ENCODE peak calls at places on chromosomes 12 and 14, in ten cellular contexts. One of them, this sample, is unnamed. For H3K4me1, the result is how much of the 10 kb centered on the place peaks cover.

GRCh38 chr12:107359382-107359781 is 266.0 kb upstream of the CRY1 start:
- DNase-seq in neural progenitor cell: no peak
- DNase-seq in CD8-positive, alpha-beta memory T cell: no peak
- DNase-seq in GM23248: peak
- DNase-seq in prostate gland: no peak
- DNase-seq in cardiac muscle cell: no peak
- DNase-seq in GM23338: no peak
- DNase-seq in left lung: no peak
- DNase-seq in breast epithelium: no peak
- DNase-seq in Peyer's patch: no peak
- DNase-seq in this sample: no peak

GRCh38 chr14:85813040-85813439 is 283.1 kb downstream of the FLRT2 start:
- DNase-seq in neural progenitor cell: no peak
- DNase-seq in CD8-positive, alpha-beta memory T cell: no peak
- DNase-seq in GM23248: no peak
- DNase-seq in prostate gland: no peak
- DNase-seq in cardiac muscle cell: no peak
- DNase-seq in GM23338: no peak
- DNase-seq in left lung: no peak
- DNase-seq in breast epithelium: no peak
- DNase-seq in Peyer's patch: no peak
- DNase-seq in this sample: no peak

GRCh38 chr12:3490848-3491382 is at the start of gene PRMT8:
- DNase-seq in neural progenitor cell: peak
- DNase-seq in CD8-positive, alpha-beta memory T cell: no peak
- DNase-seq in GM23248: peak
- DNase-seq in prostate gland: no peak
- DNase-seq in cardiac muscle cell: peak
- DNase-seq in GM23338: peak
- DNase-seq in left lung: no peak
- DNase-seq in breast epithelium: no peak
- DNase-seq in Peyer's patch: no peak
- DNase-seq in this sample: no peak

GRCh38 chr12:111322336-111323250 is 46.3 kb downstream of the PHETA1 start:
- DNase-seq in neural progenitor cell: no peak
- DNase-seq in CD8-positive, alpha-beta memory T cell: no peak
- DNase-seq in GM23248: peak
- DNase-seq in prostate gland: no peak
- DNase-seq in cardiac muscle cell: no peak
- DNase-seq in GM23338: no peak
- DNase-seq in left lung: peak
- DNase-seq in breast epithelium: no peak
- DNase-seq in Peyer's patch: no peak
- DNase-seq in this sample: no peak

GRCh38 chr14:33986804-33987203 is 35.9 kb upstream of the EGLN3 start:
- DNase-seq in neural progenitor cell: no peak
- DNase-seq in CD8-positive, alpha-beta memory T cell: no peak
- DNase-seq in GM23248: peak
- DNase-seq in prostate gland: no peak
- DNase-seq in cardiac muscle cell: no peak
- DNase-seq in GM23338: peak
- DNase-seq in left lung: no peak
- DNase-seq in breast epithelium: no peak
- DNase-seq in Peyer's patch: no peak
- DNase-seq in this sample: no peak

GRCh38 chr12:116818341-116818856 is 62.8 kb downstream of the HRK start:
- DNase-seq in neural progenitor cell: no peak
- DNase-seq in CD8-positive, alpha-beta memory T cell: no peak
- DNase-seq in GM23248: peak
- DNase-seq in prostate gland: peak
- DNase-seq in cardiac muscle cell: peak
- DNase-seq in GM23338: no peak
- DNase-seq in left lung: no peak
- DNase-seq in breast epithelium: no peak
- DNase-seq in Peyer's patch: peak
- DNase-seq in this sample: no peak

GRCh38 chr12:122283680-122284079 is 17.4 kb upstream of the VPS33A start:
- DNase-seq in neural progenitor cell: no peak
- DNase-seq in CD8-positive, alpha-beta memory T cell: no peak
- DNase-seq in GM23248: no peak
- DNase-seq in prostate gland: no peak
- DNase-seq in cardiac muscle cell: no peak
- DNase-seq in GM23338: no peak
- DNase-seq in left lung: no peak
- DNase-seq in breast epithelium: no peak
- DNase-seq in Peyer's patch: no peak
- DNase-seq in this sample: no peak

GRCh38 chr14:44759263-44759662 is 202.5 kb downstream of the KLHL28 start:
- DNase-seq in neural progenitor cell: no peak
- DNase-seq in CD8-positive, alpha-beta memory T cell: no peak
- DNase-seq in GM23248: no peak
- DNase-seq in prostate gland: no peak
- DNase-seq in cardiac muscle cell: no peak
- DNase-seq in GM23338: no peak
- DNase-seq in left lung: no peak
- DNase-seq in breast epithelium: no peak
- DNase-seq in Peyer's patch: no peak
- DNase-seq in this sample: no peak

GRCh38 chr12:119664642-119665041 is 3.3 kb upstream of the PRKAB1 start:
- DNase-seq in neural progenitor cell: no peak
- DNase-seq in CD8-positive, alpha-beta memory T cell: no peak
- DNase-seq in GM23248: no peak
- DNase-seq in prostate gland: no peak
- DNase-seq in cardiac muscle cell: no peak
- DNase-seq in GM23338: no peak
- DNase-seq in left lung: no peak
- DNase-seq in breast epithelium: no peak
- DNase-seq in Peyer's patch: peak
- DNase-seq in this sample: no peak

GRCh38 chr12:89162704-89163261 is 189.5 kb downstream of the DUSP6 start:
- DNase-seq in neural progenitor cell: no peak
- DNase-seq in CD8-positive, alpha-beta memory T cell: no peak
- DNase-seq in GM23248: peak
- DNase-seq in prostate gland: peak
- DNase-seq in cardiac muscle cell: no peak
- DNase-seq in GM23338: no peak
- DNase-seq in left lung: no peak
- DNase-seq in breast epithelium: peak
- DNase-seq in Peyer's patch: peak
- DNase-seq in this sample: peak

GRCh38 chr14:26811756-26812305 is 214.0 kb upstream of the NOVA1 start:
- DNase-seq in neural progenitor cell: no peak
- DNase-seq in CD8-positive, alpha-beta memory T cell: no peak
- DNase-seq in GM23248: no peak
- DNase-seq in prostate gland: no peak
- DNase-seq in cardiac muscle cell: no peak
- DNase-seq in GM23338: no peak
- DNase-seq in left lung: no peak
- DNase-seq in breast epithelium: no peak
- DNase-seq in Peyer's patch: no peak
- DNase-seq in this sample: no peak

GRCh38 chr12:106122004-106122403 is 16.8 kb downstream of the NUAK1 start:
- DNase-seq in neural progenitor cell: no peak
- DNase-seq in CD8-positive, alpha-beta memory T cell: no peak
- DNase-seq in GM23248: no peak
- DNase-seq in prostate gland: no peak
- DNase-seq in cardiac muscle cell: no peak
- DNase-seq in GM23338: no peak
- DNase-seq in left lung: no peak
- DNase-seq in breast epithelium: no peak
- DNase-seq in Peyer's patch: no peak
- DNase-seq in this sample: no peak
- H3K4me1 ChIP-seq in neural progenitor cell: under half
- H3K4me1 ChIP-seq in CD8-positive, alpha-beta memory T cell: under half
- H3K4me1 ChIP-seq in GM23248: under half
- H3K4me1 ChIP-seq in prostate gland: under half
- H3K4me1 ChIP-seq in cardiac muscle cell: under half
- H3K4me1 ChIP-seq in GM23338: half or more
- H3K4me1 ChIP-seq in left lung: under half
- H3K4me1 ChIP-seq in breast epithelium: under half
- H3K4me1 ChIP-seq in Peyer's patch: under half
- H3K4me1 ChIP-seq in this sample: half or more

GRCh38 chr14:89339579-89339978 is 77.5 kb downstream of the FOXN3 start:
- DNase-seq in neural progenitor cell: no peak
- DNase-seq in CD8-positive, alpha-beta memory T cell: no peak
- DNase-seq in GM23248: no peak
- DNase-seq in prostate gland: no peak
- DNase-seq in cardiac muscle cell: no peak
- DNase-seq in GM23338: no peak
- DNase-seq in left lung: no peak
- DNase-seq in breast epithelium: no peak
- DNase-seq in Peyer's patch: no peak
- DNase-seq in this sample: no peak
- H3K4me1 ChIP-seq in neural progenitor cell: half or more
- H3K4me1 ChIP-seq in CD8-positive, alpha-beta memory T cell: under half
- H3K4me1 ChIP-seq in GM23248: under half
- H3K4me1 ChIP-seq in prostate gland: under half
- H3K4me1 ChIP-seq in cardiac muscle cell: under half
- H3K4me1 ChIP-seq in GM23338: half or more
- H3K4me1 ChIP-seq in left lung: under half
- H3K4me1 ChIP-seq in breast epithelium: under half
- H3K4me1 ChIP-seq in Peyer's patch: under half
- H3K4me1 ChIP-seq in this sample: under half

DNA sequence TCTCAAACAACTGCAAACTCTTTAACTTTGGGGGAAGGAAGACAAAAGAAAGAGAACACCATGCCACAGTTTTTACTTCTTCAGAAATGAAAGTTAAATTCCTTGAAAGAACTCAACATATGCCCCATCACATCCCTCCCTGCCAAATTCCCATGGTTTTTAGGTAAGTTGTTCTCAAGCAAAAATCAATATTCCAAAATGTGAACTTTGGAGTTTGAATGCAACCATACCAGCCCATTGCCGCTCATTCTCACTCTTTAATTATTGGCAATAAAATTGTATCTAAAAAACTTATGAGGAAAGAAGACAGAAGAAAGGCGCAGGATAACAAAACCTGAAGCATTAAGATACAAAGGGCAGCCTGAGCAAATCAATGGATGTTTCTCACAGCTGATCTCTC is 31.8 kb upstream of the CEP83 start:
- DNase-seq in neural progenitor cell: no peak
- DNase-seq in CD8-positive, alpha-beta memory T cell: no peak
- DNase-seq in GM23248: no peak
- DNase-seq in prostate gland: no peak
- DNase-seq in cardiac muscle cell: no peak
- DNase-seq in GM23338: no peak
- DNase-seq in left lung: no peak
- DNase-seq in breast epithelium: no peak
- DNase-seq in Peyer's patch: no peak
- DNase-seq in this sample: no peak
- H3K4me1 ChIP-seq in neural progenitor cell: under half
- H3K4me1 ChIP-seq in CD8-positive, alpha-beta memory T cell: under half
- H3K4me1 ChIP-seq in GM23248: under half
- H3K4me1 ChIP-seq in prostate gland: under half
- H3K4me1 ChIP-seq in cardiac muscle cell: under half
- H3K4me1 ChIP-seq in GM23338: under half
- H3K4me1 ChIP-seq in left lung: under half
- H3K4me1 ChIP-seq in breast epithelium: under half
- H3K4me1 ChIP-seq in Peyer's patch: under half
- H3K4me1 ChIP-seq in this sample: under half

DNA sequence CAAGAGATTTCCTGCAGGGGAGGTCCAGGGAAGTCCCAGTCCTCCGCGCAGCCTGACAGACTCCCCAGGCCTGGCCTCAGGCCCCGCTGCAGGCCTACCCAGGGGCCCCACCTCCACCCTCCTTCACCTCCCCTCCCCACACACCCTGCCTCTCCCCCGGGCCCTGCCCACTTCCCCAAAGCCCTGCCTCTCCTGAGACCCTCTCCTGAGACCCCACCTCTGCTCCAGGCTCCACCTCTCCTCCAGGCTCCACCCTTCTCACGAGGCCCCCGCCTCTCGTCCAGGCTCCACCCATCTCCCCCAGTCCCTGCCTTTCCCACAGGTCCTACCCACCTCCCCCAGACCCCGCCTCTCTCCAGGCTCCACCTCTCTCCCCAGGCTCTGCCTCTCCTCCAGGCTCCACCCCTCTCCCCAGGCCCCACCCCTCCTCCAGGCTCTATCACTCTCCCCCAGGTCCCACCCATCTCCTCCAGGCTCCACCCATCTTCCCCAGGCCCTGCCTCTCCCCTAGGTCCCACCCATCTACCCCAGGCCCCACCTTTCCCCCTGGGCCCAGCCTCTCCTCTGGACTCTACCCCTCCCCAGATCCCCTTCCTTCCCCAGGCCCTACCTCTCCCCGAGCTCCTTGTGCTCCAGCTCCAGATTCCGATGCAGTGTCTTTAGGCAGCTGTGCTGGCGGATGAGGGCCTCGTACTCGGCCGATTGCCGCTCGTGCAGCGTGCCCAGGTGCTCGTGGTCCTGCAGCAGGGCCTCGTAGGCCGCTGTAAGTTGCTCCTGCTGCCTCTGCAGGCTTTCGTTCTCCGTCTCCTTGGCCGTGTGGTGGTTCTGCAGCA is 58.8 kb upstream of the GPR68 start:
- DNase-seq in neural progenitor cell: peak
- DNase-seq in CD8-positive, alpha-beta memory T cell: peak
- DNase-seq in GM23248: peak
- DNase-seq in prostate gland: no peak
- DNase-seq in cardiac muscle cell: peak
- DNase-seq in GM23338: peak
- DNase-seq in left lung: no peak
- DNase-seq in breast epithelium: no peak
- DNase-seq in Peyer's patch: no peak
- DNase-seq in this sample: no peak
- H3K4me1 ChIP-seq in neural progenitor cell: under half
- H3K4me1 ChIP-seq in CD8-positive, alpha-beta memory T cell: under half
- H3K4me1 ChIP-seq in GM23248: under half
- H3K4me1 ChIP-seq in prostate gland: under half
- H3K4me1 ChIP-seq in cardiac muscle cell: under half
- H3K4me1 ChIP-seq in GM23338: under half
- H3K4me1 ChIP-seq in left lung: under half
- H3K4me1 ChIP-seq in breast epithelium: under half
- H3K4me1 ChIP-seq in Peyer's patch: under half
- H3K4me1 ChIP-seq in this sample: under half

This sample was measured in Panc1.